ENCODE peak calls at places on chromosomes 7 and 10, in eight cellular contexts. F is renal cortical epithelial cell; S is naive thymus-derived CD4-positive, alpha-beta T cell; N is NCI-H510A; J is nephron progenitor cell; I is EL; H is naive B cell; L is T-helper 17 cell. K is an unnamed sample.

GRCh38 chr7:126702242-126703016 is 550.3 kb downstream of the GRM8 start:
- DNase-seq in I (peak; percentile 42), N (no peak), L (no peak), F (no peak), J (no peak), S (no peak), H (no peak), K (peak; percentile 19)

GRCh38 chr7:64581929-64582894 is 19.3 kb upstream of the ZNF680 start:
- DNase-seq in L (no peak), I (no peak), S (no peak), N (no peak), H (no peak), J (no peak), F (no peak), K (no peak)

GRCh38 chr7:18109762-18110161 is 82.1 kb upstream of the PRPS1L1 start:
- DNase-seq in F (peak; percentile 42), N (no peak), I (peak; percentile 20), J (no peak), H (no peak), L (no peak), S (no peak), K (peak; percentile 13)

GRCh38 chr10:11176746-11177145 is 159.1 kb downstream of the CELF2 start:
- DNase-seq in H (no peak), J (no peak), F (no peak), N (no peak), S (no peak), L (no peak), I (no peak), K (no peak)

GRCh38 chr7:2299131-2299829 is 15.0 kb downstream of the SNX8 start:
- DNase-seq in F (no peak), H (peak; percentile 69), I (peak; percentile 75), N (no peak), S (no peak), J (no peak), L (no peak), K (no peak)

GRCh38 chr7:141789917-141790316 is at the start of gene TAS2R5:
- DNase-seq in J (no peak), S (no peak), N (no peak), I (no peak), H (no peak), L (no peak), F (no peak), K (no peak)

GRCh38 chr10:61985715-61986114 is 84.2 kb downstream of the ARID5B start:
- DNase-seq in N (no peak), J (no peak), F (no peak), H (no peak), L (no peak), S (no peak), I (no peak), K (no peak)

GRCh38 chr7:117008849-117009531 is 55.7 kb downstream of the ST7 start:
- DNase-seq in L (no peak), J (no peak), N (no peak), F (peak; percentile 70), I (peak; percentile 65), S (peak; percentile 56), H (no peak), K (peak; percentile 60)

GRCh38 chr7:151795168-151795754 is 81.7 kb downstream of the PRKAG2 start:
- DNase-seq in J (no peak), H (no peak), S (no peak), L (peak; percentile 33), I (no peak), N (no peak), F (no peak), K (no peak)

GRCh38 chr7:128838981-128839731 is 8.9 kb downstream of the FLNC start:
- DNase-seq in H (no peak), I (no peak), J (no peak), L (no peak), N (no peak), S (no peak), F (no peak), K (no peak)

GRCh38 chr10:25059990-25060389 is 43.6 kb downstream of the THNSL1 start:
- DNase-seq in J (no peak), I (peak; percentile 86), L (no peak), N (no peak), F (peak; percentile 87), S (no peak), H (no peak), K (peak; percentile 87)

GRCh38 chr10:71396714-71397339 is at the start of gene CDH23:
- DNase-seq in S (no peak), L (no peak), H (no peak), N (peak; percentile 68), I (no peak), J (peak; percentile 83), F (no peak), K (no peak)

GRCh38 chr10:19518632-19519031 is 297.6 kb upstream of the PLXDC2 start:
- DNase-seq in F (no peak), H (no peak), I (no peak), S (no peak), N (no peak), L (no peak), J (no peak), K (no peak)

GRCh38 chr10:2839081-2839725 is 228.1 kb upstream of the PFKP start:
- DNase-seq in L (no peak), J (peak; percentile 54), F (peak; percentile 9), N (peak; percentile 18), I (peak; percentile 13), H (peak; percentile 5), S (peak; percentile 0), K (peak; percentile 57)

GRCh38 chr7:27916372-27916771 is 176.4 kb downstream of the TAX1BP1 start:
- DNase-seq in L (no peak), J (no peak), H (no peak), S (no peak), N (no peak), F (peak; percentile 21), I (no peak), K (peak; percentile 47)

GRCh38 chr7:42624471-42624870 is 287.4 kb downstream of the C7orf25 start:
- DNase-seq in N (no peak), L (no peak), J (no peak), I (peak; percentile 14), F (peak; percentile 3), H (no peak), S (no peak), K (peak; percentile 20)

GRCh38 chr7:19560111-19560883 is 148.5 kb downstream of the POLR1F start:
- DNase-seq in L (no peak), J (no peak), I (peak; percentile 79), H (no peak), N (no peak), S (no peak), F (peak; percentile 75), K (no peak)

GRCh38 chr7:96061844-96062243 is 260.1 kb downstream of the SLC25A13 start:
- DNase-seq in J (no peak), S (no peak), H (no peak), I (no peak), N (no peak), L (no peak), F (no peak), K (no peak)